ENCODE peak calls at places on chromosomes 13 and 19, in ten cellular contexts. One of them, this sample, is unnamed.

GRCh38 chr13:104773775-104774174 is 1707.6 kb upstream of the SLC10A2 start:
- DNase-seq in natural killer cell: no peak
- DNase-seq in lower lobe of right lung: no peak
- DNase-seq in esophagus muscularis mucosa: no peak
- DNase-seq in pancreas: no peak
- DNase-seq in ovary: no peak
- DNase-seq in K562: no peak
- DNase-seq in mucosa of descending colon: no peak
- DNase-seq in cardiac fibroblast: peak; percentile 68
- DNase-seq in kidney epithelial cell: no peak
- DNase-seq in this sample: no peak

GRCh38 chr13:52128714-52129700 is at the start of gene NEK5:
- DNase-seq in pancreas: peak; percentile 88
- DNase-seq in ovary: peak; percentile 68
- DNase-seq in K562: peak; percentile 70
- DNase-seq in lower lobe of right lung: peak; percentile 79
- DNase-seq in natural killer cell: peak; percentile 41
- DNase-seq in cardiac fibroblast: peak; percentile 55
- DNase-seq in esophagus muscularis mucosa: no peak
- DNase-seq in mucosa of descending colon: peak; percentile 86
- DNase-seq in kidney epithelial cell: no peak
- DNase-seq in this sample: peak; percentile 89

GRCh38 chr19:16252459-16253205 is 54.9 kb downstream of the AP1M1 start:
- DNase-seq in natural killer cell: no peak
- DNase-seq in cardiac fibroblast: no peak
- DNase-seq in pancreas: peak; percentile 78
- DNase-seq in kidney epithelial cell: no peak
- DNase-seq in esophagus muscularis mucosa: no peak
- DNase-seq in mucosa of descending colon: no peak
- DNase-seq in lower lobe of right lung: peak; percentile 67
- DNase-seq in ovary: no peak
- DNase-seq in K562: no peak
- DNase-seq in this sample: no peak

GRCh38 chr19:50333737-50334617 is 4.8 kb upstream of the KCNC3 start:
- DNase-seq in ovary: peak; percentile 71
- DNase-seq in esophagus muscularis mucosa: no peak
- DNase-seq in lower lobe of right lung: peak; percentile 86
- DNase-seq in K562: peak; percentile 99
- DNase-seq in cardiac fibroblast: no peak
- DNase-seq in pancreas: peak; percentile 91
- DNase-seq in mucosa of descending colon: peak; percentile 90
- DNase-seq in kidney epithelial cell: no peak
- DNase-seq in natural killer cell: peak; percentile 84
- DNase-seq in this sample: peak; percentile 94

GRCh38 chr13:41935501-41935900 is 25.4 kb downstream of the VWA8 start:
- DNase-seq in mucosa of descending colon: no peak
- DNase-seq in K562: no peak
- DNase-seq in esophagus muscularis mucosa: no peak
- DNase-seq in ovary: no peak
- DNase-seq in kidney epithelial cell: no peak
- DNase-seq in natural killer cell: no peak
- DNase-seq in cardiac fibroblast: no peak
- DNase-seq in pancreas: no peak
- DNase-seq in lower lobe of right lung: no peak
- DNase-seq in this sample: no peak

GRCh38 chr19:2072757-2073551 is 21.9 kb upstream of the MKNK2 start:
- DNase-seq in esophagus muscularis mucosa: no peak
- DNase-seq in lower lobe of right lung: no peak
- DNase-seq in mucosa of descending colon: no peak
- DNase-seq in kidney epithelial cell: no peak
- DNase-seq in pancreas: no peak
- DNase-seq in ovary: no peak
- DNase-seq in cardiac fibroblast: no peak
- DNase-seq in natural killer cell: no peak
- DNase-seq in K562: no peak
- DNase-seq in this sample: no peak

GRCh38 chr19:17843428-17843827 is 4.4 kb downstream of the JAK3 start:
- DNase-seq in esophagus muscularis mucosa: no peak
- DNase-seq in ovary: no peak
- DNase-seq in natural killer cell: no peak
- DNase-seq in kidney epithelial cell: no peak
- DNase-seq in cardiac fibroblast: no peak
- DNase-seq in K562: no peak
- DNase-seq in lower lobe of right lung: no peak
- DNase-seq in pancreas: no peak
- DNase-seq in mucosa of descending colon: no peak
- DNase-seq in this sample: no peak

GRCh38 chr13:77390391-77390790 is 63.5 kb upstream of the MYCBP2 start:
- DNase-seq in pancreas: no peak
- DNase-seq in K562: no peak
- DNase-seq in cardiac fibroblast: no peak
- DNase-seq in mucosa of descending colon: no peak
- DNase-seq in natural killer cell: no peak
- DNase-seq in esophagus muscularis mucosa: no peak
- DNase-seq in kidney epithelial cell: no peak
- DNase-seq in ovary: no peak
- DNase-seq in lower lobe of right lung: no peak
- DNase-seq in this sample: no peak

GRCh38 chr13:105972306-105972721 is 563.1 kb downstream of the EFNB2 start:
- DNase-seq in mucosa of descending colon: no peak
- DNase-seq in pancreas: no peak
- DNase-seq in lower lobe of right lung: no peak
- DNase-seq in kidney epithelial cell: no peak
- DNase-seq in ovary: no peak
- DNase-seq in K562: no peak
- DNase-seq in natural killer cell: no peak
- DNase-seq in cardiac fibroblast: no peak
- DNase-seq in esophagus muscularis mucosa: peak; percentile 39
- DNase-seq in this sample: no peak

GRCh38 chr19:28293685-28294084 is 919.3 kb downstream of the UQCRFS1 start:
- DNase-seq in lower lobe of right lung: no peak
- DNase-seq in cardiac fibroblast: no peak
- DNase-seq in natural killer cell: no peak
- DNase-seq in pancreas: no peak
- DNase-seq in kidney epithelial cell: no peak
- DNase-seq in esophagus muscularis mucosa: no peak
- DNase-seq in ovary: no peak
- DNase-seq in mucosa of descending colon: no peak
- DNase-seq in K562: no peak
- DNase-seq in this sample: no peak

GRCh38 chr19:35306473-35307246 is 14.7 kb downstream of the MAG start:
- DNase-seq in K562: no peak
- DNase-seq in mucosa of descending colon: no peak
- DNase-seq in esophagus muscularis mucosa: no peak
- DNase-seq in lower lobe of right lung: no peak
- DNase-seq in pancreas: no peak
- DNase-seq in ovary: no peak
- DNase-seq in natural killer cell: no peak
- DNase-seq in kidney epithelial cell: no peak
- DNase-seq in cardiac fibroblast: no peak
- DNase-seq in this sample: no peak
- TF ChIP-seq CTCF in K562: peak; percentile 57
- TF ChIP-seq CTCF in mucosa of descending colon: no peak
- TF ChIP-seq CTCF in esophagus muscularis mucosa: no peak
- TF ChIP-seq CTCF in lower lobe of right lung: no peak
- TF ChIP-seq CTCF in pancreas: no peak
- TF ChIP-seq CTCF in ovary: no peak
- TF ChIP-seq CTCF in natural killer cell: no peak
- TF ChIP-seq CTCF in kidney epithelial cell: peak; percentile 40
- TF ChIP-seq CTCF in cardiac fibroblast: no peak
- TF ChIP-seq CTCF in this sample: peak; percentile 43

GRCh38 chr19:48638831-48639381 is 1.7 kb upstream of the DBP start:
- DNase-seq in cardiac fibroblast: no peak
- DNase-seq in ovary: peak; percentile 77
- DNase-seq in esophagus muscularis mucosa: no peak
- DNase-seq in pancreas: peak; percentile 79
- DNase-seq in natural killer cell: no peak
- DNase-seq in lower lobe of right lung: no peak
- DNase-seq in kidney epithelial cell: no peak
- DNase-seq in K562: peak; percentile 77
- DNase-seq in mucosa of descending colon: peak; percentile 63
- DNase-seq in this sample: no peak

GRCh38 chr19:48636859-48637448 is at the start of gene DBP:
- DNase-seq in K562: no peak
- DNase-seq in pancreas: peak; percentile 88
- DNase-seq in esophagus muscularis mucosa: no peak
- DNase-seq in mucosa of descending colon: peak; percentile 79
- DNase-seq in cardiac fibroblast: no peak
- DNase-seq in kidney epithelial cell: no peak
- DNase-seq in ovary: peak; percentile 77
- DNase-seq in natural killer cell: no peak
- DNase-seq in lower lobe of right lung: peak; percentile 80
- DNase-seq in this sample: no peak

GRCh38 chr19:48635966-48636858 is 967 bp downstream of the DBP start:
- DNase-seq in K562: no peak
- DNase-seq in cardiac fibroblast: no peak
- DNase-seq in mucosa of descending colon: peak; percentile 76
- DNase-seq in lower lobe of right lung: no peak
- DNase-seq in natural killer cell: no peak
- DNase-seq in ovary: peak; percentile 78
- DNase-seq in pancreas: peak; percentile 86
- DNase-seq in kidney epithelial cell: no peak
- DNase-seq in esophagus muscularis mucosa: no peak
- DNase-seq in this sample: no peak

GRCh38 chr19:48637948-48638830 is 1.0 kb upstream of the DBP start:
- DNase-seq in mucosa of descending colon: peak; percentile 80
- DNase-seq in kidney epithelial cell: no peak
- DNase-seq in ovary: peak; percentile 87
- DNase-seq in natural killer cell: peak; percentile 77
- DNase-seq in lower lobe of right lung: peak; percentile 89
- DNase-seq in esophagus muscularis mucosa: peak; percentile 98
- DNase-seq in pancreas: peak; percentile 91
- DNase-seq in K562: peak; percentile 80
- DNase-seq in cardiac fibroblast: peak; percentile 99
- DNase-seq in this sample: peak; percentile 95

DNA sequence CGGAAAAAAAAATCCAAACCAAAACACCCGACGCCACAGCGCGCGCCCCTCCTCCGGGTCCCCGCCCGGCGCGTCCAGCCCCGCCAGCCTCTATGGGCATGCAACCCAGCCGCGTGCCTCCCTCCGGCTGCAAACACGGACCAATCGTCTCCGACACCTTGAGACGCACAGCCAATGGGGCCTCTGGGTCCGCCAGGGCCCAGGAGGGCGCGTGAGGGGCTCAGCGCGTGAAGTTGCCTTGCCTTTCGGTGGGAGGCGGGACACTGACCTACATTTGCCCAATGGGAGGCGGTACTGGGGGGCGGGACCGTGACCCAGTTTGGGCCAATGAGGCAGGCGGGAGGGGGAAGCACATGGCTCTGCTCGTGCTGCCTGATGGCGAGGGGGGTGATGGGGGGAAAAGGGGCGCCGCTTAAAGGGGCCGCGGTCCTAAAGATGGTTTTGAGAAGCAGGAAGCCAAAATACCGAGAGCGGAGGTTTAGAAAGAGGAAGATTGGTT is 319 bp upstream of the DBP start:
- DNase-seq in lower lobe of right lung: peak; percentile 100
- DNase-seq in pancreas: peak; percentile 99
- DNase-seq in ovary: peak; percentile 99
- DNase-seq in mucosa of descending colon: peak; percentile 99
- DNase-seq in esophagus muscularis mucosa: peak; percentile 100
- DNase-seq in cardiac fibroblast: peak; percentile 100
- DNase-seq in natural killer cell: peak; percentile 99
- DNase-seq in K562: peak; percentile 81
- DNase-seq in kidney epithelial cell: peak; percentile 94
- DNase-seq in this sample: peak; percentile 99
- TF ChIP-seq CTCF in lower lobe of right lung: no peak
- TF ChIP-seq CTCF in pancreas: no peak
- TF ChIP-seq CTCF in ovary: no peak
- TF ChIP-seq CTCF in mucosa of descending colon: no peak
- TF ChIP-seq CTCF in esophagus muscularis mucosa: peak; percentile 6
- TF ChIP-seq CTCF in cardiac fibroblast: no peak
- TF ChIP-seq CTCF in natural killer cell: no peak
- TF ChIP-seq CTCF in K562: no peak
- TF ChIP-seq CTCF in kidney epithelial cell: no peak
- TF ChIP-seq CTCF in this sample: no peak

GRCh38 chr19:31254611-31255010 is 94.6 kb downstream of the TSHZ3 start:
- DNase-seq in lower lobe of right lung: no peak
- DNase-seq in cardiac fibroblast: no peak
- DNase-seq in natural killer cell: no peak
- DNase-seq in K562: no peak
- DNase-seq in pancreas: no peak
- DNase-seq in esophagus muscularis mucosa: no peak
- DNase-seq in mucosa of descending colon: no peak
- DNase-seq in kidney epithelial cell: no peak
- DNase-seq in ovary: no peak
- DNase-seq in this sample: peak; percentile 49

GRCh38 chr19:31252476-31252875 is 96.8 kb downstream of the TSHZ3 start:
- DNase-seq in pancreas: no peak
- DNase-seq in kidney epithelial cell: no peak
- DNase-seq in K562: no peak
- DNase-seq in lower lobe of right lung: no peak
- DNase-seq in ovary: no peak
- DNase-seq in esophagus muscularis mucosa: no peak
- DNase-seq in cardiac fibroblast: no peak
- DNase-seq in mucosa of descending colon: no peak
- DNase-seq in natural killer cell: no peak
- DNase-seq in this sample: no peak

GRCh38 chr19:31253816-31254551 is 95.3 kb downstream of the TSHZ3 start:
- DNase-seq in K562: no peak
- DNase-seq in ovary: peak; percentile 72
- DNase-seq in kidney epithelial cell: no peak
- DNase-seq in lower lobe of right lung: no peak
- DNase-seq in pancreas: no peak
- DNase-seq in cardiac fibroblast: peak; percentile 33
- DNase-seq in natural killer cell: no peak
- DNase-seq in esophagus muscularis mucosa: no peak
- DNase-seq in mucosa of descending colon: no peak
- DNase-seq in this sample: peak; percentile 79

DNA sequence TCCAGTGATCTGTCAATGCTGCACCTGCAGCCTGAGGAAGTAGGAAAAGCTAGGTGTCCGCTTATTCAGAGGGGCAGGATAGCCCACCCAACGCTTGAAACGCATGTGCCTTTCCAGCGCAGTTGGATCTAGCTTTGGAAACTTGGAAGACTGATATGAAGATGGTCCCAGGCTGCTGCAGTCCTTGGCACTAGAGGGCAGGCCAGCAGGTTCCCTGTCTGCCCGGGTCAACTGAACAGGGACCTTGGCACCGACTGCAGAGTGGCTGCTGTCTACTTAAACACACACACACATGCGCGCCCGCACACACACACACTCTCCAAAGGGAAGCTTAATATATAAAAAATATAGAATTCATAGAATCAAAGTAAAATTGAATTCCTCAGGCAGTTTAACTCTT is 100.0 kb downstream of the TSHZ3 start:
- DNase-seq in ovary: no peak
- DNase-seq in esophagus muscularis mucosa: no peak
- DNase-seq in mucosa of descending colon: no peak
- DNase-seq in lower lobe of right lung: no peak
- DNase-seq in cardiac fibroblast: no peak
- DNase-seq in pancreas: no peak
- DNase-seq in kidney epithelial cell: no peak
- DNase-seq in natural killer cell: no peak
- DNase-seq in K562: no peak
- DNase-seq in this sample: no peak
- TF ChIP-seq CTCF in ovary: no peak
- TF ChIP-seq CTCF in esophagus muscularis mucosa: no peak
- TF ChIP-seq CTCF in mucosa of descending colon: no peak
- TF ChIP-seq CTCF in lower lobe of right lung: no peak
- TF ChIP-seq CTCF in cardiac fibroblast: peak; percentile 9
- TF ChIP-seq CTCF in pancreas: no peak
- TF ChIP-seq CTCF in kidney epithelial cell: no peak
- TF ChIP-seq CTCF in natural killer cell: no peak
- TF ChIP-seq CTCF in K562: no peak
- TF ChIP-seq CTCF in this sample: no peak

GRCh38 chr19:5696196-5697021 is 6.3 kb downstream of the RPL36 start:
- DNase-seq in cardiac fibroblast: no peak
- DNase-seq in pancreas: peak; percentile 85
- DNase-seq in esophagus muscularis mucosa: no peak
- DNase-seq in mucosa of descending colon: no peak
- DNase-seq in natural killer cell: no peak
- DNase-seq in lower lobe of right lung: no peak
- DNase-seq in K562: no peak
- DNase-seq in ovary: no peak
- DNase-seq in kidney epithelial cell: no peak
- DNase-seq in this sample: peak; percentile 84
- TF ChIP-seq CTCF in cardiac fibroblast: no peak
- TF ChIP-seq CTCF in pancreas: no peak
- TF ChIP-seq CTCF in esophagus muscularis mucosa: no peak
- TF ChIP-seq CTCF in mucosa of descending colon: no peak
- TF ChIP-seq CTCF in natural killer cell: no peak
- TF ChIP-seq CTCF in lower lobe of right lung: no peak
- TF ChIP-seq CTCF in K562: no peak
- TF ChIP-seq CTCF in ovary: no peak
- TF ChIP-seq CTCF in kidney epithelial cell: no peak
- TF ChIP-seq CTCF in this sample: no peak

This sample was measured in osteocyte.